ENCODE peak calls at places on chromosome 21, in seven cellular contexts. Z is psoas muscle, P is adrenal gland, Q is DND-41, R is ovary, T is astrocyte, W is esophagus squamous epithelium. X is an unnamed sample.
A peak's percentile ranks its signal among the peaks of the same experiment; 100 is the strongest.

GRCh38 chr21:29801122-29801521 is 138.7 kb downstream of the GRIK1 start:
- DNase-seq in T (no peak), R (no peak), P (no peak), Q (no peak), Z (no peak), W (no peak), X (no peak)

GRCh38 chr21:38768385-38769071 is 37.2 kb upstream of the ETS2 start:
- DNase-seq in Q (peak; percentile 44), R (no peak), Z (no peak), T (peak; percentile 96), W (no peak), P (no peak), X (peak; percentile 47)

GRCh38 chr21:31268090-31268489 is 76.0 kb downstream of the TIAM1 start:
- DNase-seq in Z (no peak), T (no peak), P (no peak), W (no peak), R (no peak), Q (no peak), X (no peak)

GRCh38 chr21:17903029-17903806 is 84.1 kb upstream of the C21orf91 start:
- DNase-seq in R (no peak), P (no peak), Z (no peak), Q (no peak), T (peak; percentile 12), W (no peak), X (no peak)

GRCh38 chr21:44907225-44907965 is 13.3 kb downstream of the ITGB2 start:
- DNase-seq in R (no peak), T (no peak), Q (no peak), P (no peak), W (no peak), Z (no peak), X (no peak)

GRCh38 chr21:38048241-38048640 is 132.0 kb upstream of the KCNJ6 start:
- DNase-seq in Q (no peak), T (no peak), Z (no peak), P (no peak), W (no peak), R (no peak), X (no peak)

GRCh38 chr21:38389891-38390290 is 108.4 kb downstream of the ERG start:
- DNase-seq in T (no peak), Q (no peak), W (no peak), Z (no peak), P (no peak), R (no peak), X (no peak)

GRCh38 chr21:16534408-16535099 is 804.8 kb downstream of the USP25 start:
- DNase-seq in Z (peak; percentile 75), R (peak; percentile 86), P (peak; percentile 82), W (no peak), T (peak; percentile 85), Q (no peak), X (peak; percentile 39)

GRCh38 chr21:44697811-44698734 is 1.1 kb downstream of the KRTAP10-12 start:
- DNase-seq in R (no peak), P (no peak), W (no peak), T (no peak), Z (no peak), Q (no peak), X (no peak)

GRCh38 chr21:20902998-20903397 is 95.2 kb upstream of the NCAM2 start:
- DNase-seq in P (no peak), W (no peak), T (no peak), Q (no peak), R (no peak), Z (no peak), X (no peak)

GRCh38 chr21:21559285-21560045 is 561.3 kb downstream of the NCAM2 start:
- DNase-seq in Z (no peak), Q (no peak), P (no peak), R (no peak), W (no peak), T (peak; percentile 1), X (no peak)

GRCh38 chr21:32256873-32257620 is 21.8 kb downstream of the MIS18A start:
- DNase-seq in R (peak; percentile 87), Q (no peak), T (peak; percentile 85), W (no peak), Z (peak; percentile 70), P (peak; percentile 77), X (peak; percentile 80)

GRCh38 chr21:44650973-44651675 is 3.3 kb downstream of the KRTAP12-4 start:
- DNase-seq in P (no peak), W (no peak), Q (no peak), R (no peak), T (no peak), Z (no peak), X (no peak)

GRCh38 chr21:42833439-42833815 is 45.9 kb downstream of the WDR4 start:
- DNase-seq in W (no peak), P (no peak), Q (peak; percentile 51), T (no peak), Z (no peak), R (no peak), X (peak; percentile 16)
- TF ChIP-seq CTCF in W (no peak), P (no peak), Q (peak; percentile 48), T (no peak), Z (no peak), R (no peak), X (peak; percentile 18)

GRCh38 chr21:15051652-15052554 is 12.9 kb downstream of the NRIP1 start:
- DNase-seq in Z (no peak), W (no peak), Q (no peak), P (no peak), R (no peak), T (peak; percentile 58), X (no peak)
- H3K4me3 ChIP-seq in Z (peak overlapping the region; percentile 9), W (no peak overlapping the region), Q (no peak overlapping the region), P (no peak overlapping the region), R (no peak overlapping the region), T (peak overlapping the region; percentile 13), X (no peak overlapping the region)

GRCh38 chr21:27424601-27425000 is 457.7 kb upstream of the ADAMTS5 start:
- DNase-seq in P (no peak), W (no peak), T (peak; percentile 9), R (no peak), Z (no peak), Q (no peak), X (no peak)

GRCh38 chr21:27425574-27425973 is 458.7 kb upstream of the ADAMTS5 start:
- DNase-seq in Z (no peak), T (peak; percentile 45), Q (peak; percentile 28), W (no peak), R (no peak), P (no peak), X (peak; percentile 56)

GRCh38 chr21:27426196-27426595 is 459.3 kb upstream of the ADAMTS5 start:
- DNase-seq in Z (no peak), R (no peak), P (no peak), T (no peak), W (no peak), Q (no peak), X (no peak)

GRCh38 chr21:27423906-27424595 is 457.2 kb upstream of the ADAMTS5 start:
- DNase-seq in W (no peak), R (no peak), Q (no peak), P (no peak), Z (no peak), T (peak; percentile 67), X (no peak)

DNA sequence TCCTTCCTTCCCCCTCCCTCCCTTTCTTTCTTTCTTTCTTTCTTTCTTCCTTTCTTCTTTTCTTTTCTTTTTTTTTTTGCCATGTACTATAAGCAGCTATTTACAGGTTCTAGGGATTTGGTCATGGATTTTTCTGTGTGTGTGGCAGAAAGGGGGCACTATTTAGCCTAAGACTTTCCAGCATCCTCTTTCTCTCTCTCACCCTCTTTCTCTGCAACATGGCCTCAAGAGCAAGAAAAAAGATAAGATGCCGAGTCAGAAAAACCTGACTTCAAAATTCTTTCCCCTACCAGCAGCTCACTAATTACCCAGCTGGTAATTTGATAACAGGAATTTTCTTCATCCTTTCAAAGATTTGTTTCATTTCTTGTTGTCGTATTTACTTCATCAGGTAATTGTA is 458.3 kb upstream of the ADAMTS5 start:
- DNase-seq in W (no peak), Q (no peak), R (no peak), T (no peak), Z (no peak), P (no peak), X (no peak)
- TF ChIP-seq CTCF in W (no peak), Q (peak; percentile 28), R (no peak), T (no peak), Z (no peak), P (no peak), X (peak; percentile 20)

GRCh38 chr21:34552324-34553198 is 40.6 kb upstream of the KCNE1 start:
- DNase-seq in R (no peak), Z (no peak), P (no peak), W (no peak), T (no peak), Q (no peak), X (no peak)
- H3K4me3 ChIP-seq in R (no peak overlapping the region), Z (no peak overlapping the region), P (no peak overlapping the region), W (no peak overlapping the region), T (peak overlapping the region; percentile 27), Q (no peak overlapping the region), X (peak overlapping the region; percentile 1)

DNA sequence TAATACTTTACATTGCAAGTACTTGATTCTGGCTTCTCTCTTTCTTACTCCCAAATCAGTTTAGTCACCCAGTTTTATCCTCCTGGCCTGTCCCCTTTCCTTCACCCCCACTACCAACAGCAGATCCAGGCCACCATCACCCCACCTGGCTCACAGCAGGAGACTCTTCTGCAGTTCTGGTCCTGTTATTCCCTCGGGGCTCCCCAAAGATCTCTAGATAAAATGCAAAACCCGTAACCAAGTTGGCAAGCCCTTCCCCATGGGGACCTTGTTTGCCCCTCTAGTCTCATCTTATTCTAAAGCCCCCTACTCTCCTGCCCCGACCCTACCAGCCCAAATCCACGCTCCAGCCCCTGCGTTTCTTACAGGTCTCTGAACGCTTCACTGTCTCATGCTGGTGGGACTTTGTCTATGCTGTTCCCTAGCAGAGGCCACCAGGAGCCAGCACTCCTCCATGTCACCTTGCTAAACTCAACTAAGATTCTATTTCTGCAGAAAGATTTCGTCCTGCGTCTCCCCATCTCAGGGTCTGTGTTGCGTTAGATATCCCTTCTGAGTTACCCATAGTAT is 4.0 kb downstream of the ABCG1 start:
- DNase-seq in R (no peak), W (no peak), Z (no peak), P (peak; percentile 14), T (no peak), Q (no peak), X (no peak)
- TF ChIP-seq CTCF in R (no peak), W (no peak), Z (no peak), P (no peak), T (no peak), Q (no peak), X (no peak)

DNA sequence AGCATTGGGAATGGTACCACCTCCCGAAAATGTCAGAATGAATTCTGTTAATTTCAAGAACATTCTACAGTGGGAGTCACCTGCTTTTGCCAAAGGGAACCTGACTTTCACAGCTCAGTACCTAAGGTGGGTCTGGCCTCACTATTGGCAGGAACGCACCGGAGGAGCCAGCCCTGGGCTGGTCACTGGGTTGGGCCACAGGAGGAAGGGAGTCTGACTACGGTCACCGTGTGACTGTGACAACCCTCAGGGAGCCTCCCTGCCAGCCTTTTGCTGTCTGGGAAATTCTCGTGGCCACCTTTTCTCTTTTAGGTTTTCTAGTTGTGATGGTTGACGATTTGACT is 2.2 kb downstream of the IL10RB start:
- DNase-seq in P (no peak), T (no peak), R (no peak), Q (no peak), Z (no peak), W (no peak), X (no peak)
- H3K4me3 ChIP-seq in P (no peak overlapping the region), T (no peak overlapping the region), R (no peak overlapping the region), Q (no peak overlapping the region), Z (no peak overlapping the region), W (no peak overlapping the region), X (no peak overlapping the region)

X was measured in HFF-Myc.